ENCODE peak calls at places on chromosomes 13 and 19, in four cellular contexts. One of them, this sample, is unnamed.

GRCh38 chr19:40721140-40721486 is 4.2 kb downstream of the ITPKC start:
- DNase-seq in activated CD8-positive, alpha-beta memory T cell treated with anti-CD3 and anti-CD28 coated beads for 48 hours: no peak
- DNase-seq in mucosa of descending colon: no peak
- DNase-seq in AG08395: no peak
- DNase-seq in this sample: no peak

GRCh38 chr13:65064967-65065366 is 2165.2 kb downstream of the PCDH9 start:
- DNase-seq in activated CD8-positive, alpha-beta memory T cell treated with anti-CD3 and anti-CD28 coated beads for 48 hours: no peak
- DNase-seq in AG08395: no peak
- DNase-seq in mucosa of descending colon: no peak
- DNase-seq in this sample: no peak

GRCh38 chr13:113546571-113547247 is 37.8 kb upstream of the TFDP1 start:
- DNase-seq in activated CD8-positive, alpha-beta memory T cell treated with anti-CD3 and anti-CD28 coated beads for 48 hours: no peak
- DNase-seq in mucosa of descending colon: no peak
- DNase-seq in AG08395: peak; percentile 27
- DNase-seq in this sample: no peak

GRCh38 chr13:75445717-75446529 is 36.0 kb downstream of the TBC1D4 start:
- DNase-seq in AG08395: no peak
- DNase-seq in activated CD8-positive, alpha-beta memory T cell treated with anti-CD3 and anti-CD28 coated beads for 48 hours: no peak
- DNase-seq in mucosa of descending colon: no peak
- DNase-seq in this sample: no peak

GRCh38 chr13:76879211-76879875 is 6.9 kb downstream of the KCTD12 start:
- DNase-seq in mucosa of descending colon: peak; percentile 62
- DNase-seq in activated CD8-positive, alpha-beta memory T cell treated with anti-CD3 and anti-CD28 coated beads for 48 hours: peak; percentile 17
- DNase-seq in AG08395: peak; percentile 85
- DNase-seq in this sample: peak; percentile 69

GRCh38 chr13:84590663-84591062 is 708.4 kb upstream of the SLITRK1 start:
- DNase-seq in mucosa of descending colon: no peak
- DNase-seq in AG08395: no peak
- DNase-seq in activated CD8-positive, alpha-beta memory T cell treated with anti-CD3 and anti-CD28 coated beads for 48 hours: no peak
- DNase-seq in this sample: no peak

GRCh38 chr13:102020611-102021216 is 381.1 kb downstream of the FGF14 start:
- DNase-seq in AG08395: no peak
- DNase-seq in activated CD8-positive, alpha-beta memory T cell treated with anti-CD3 and anti-CD28 coated beads for 48 hours: no peak
- DNase-seq in mucosa of descending colon: no peak
- DNase-seq in this sample: no peak

GRCh38 chr19:40363128-40363527 is 14.6 kb downstream of the PLD3 start:
- DNase-seq in mucosa of descending colon: no peak
- DNase-seq in activated CD8-positive, alpha-beta memory T cell treated with anti-CD3 and anti-CD28 coated beads for 48 hours: no peak
- DNase-seq in AG08395: no peak
- DNase-seq in this sample: no peak

GRCh38 chr13:96519380-96519779 is 429.5 kb downstream of the HS6ST3 start:
- DNase-seq in AG08395: no peak
- DNase-seq in mucosa of descending colon: no peak
- DNase-seq in activated CD8-positive, alpha-beta memory T cell treated with anti-CD3 and anti-CD28 coated beads for 48 hours: no peak
- DNase-seq in this sample: no peak

GRCh38 chr13:48526269-48526668 is 6.6 kb downstream of the RCBTB2 start:
- DNase-seq in activated CD8-positive, alpha-beta memory T cell treated with anti-CD3 and anti-CD28 coated beads for 48 hours: no peak
- DNase-seq in mucosa of descending colon: no peak
- DNase-seq in AG08395: no peak
- DNase-seq in this sample: no peak

GRCh38 chr19:46904114-46905060 is 43.6 kb downstream of the ARHGAP35 start:
- DNase-seq in activated CD8-positive, alpha-beta memory T cell treated with anti-CD3 and anti-CD28 coated beads for 48 hours: no peak
- DNase-seq in mucosa of descending colon: no peak
- DNase-seq in AG08395: peak; percentile 81
- DNase-seq in this sample: peak; percentile 88

GRCh38 chr13:112056284-112056727 is 10.6 kb upstream of the SOX1 start:
- DNase-seq in activated CD8-positive, alpha-beta memory T cell treated with anti-CD3 and anti-CD28 coated beads for 48 hours: no peak
- DNase-seq in AG08395: no peak
- DNase-seq in mucosa of descending colon: no peak
- DNase-seq in this sample: no peak